ENCODE peak calls at places on chromosomes 4 and X, in four cellular contexts. One of them, this sample, is unnamed.

GRCh38 chr4:137471895-137472294 is 60.4 kb downstream of the PCDH18 start:
- DNase-seq in stimulated activated CD8-positive, alpha-beta memory T cell treated with anti-CD3 and anti-CD28 coated beads, Interleukin-4, amount 100 ng/mL, for 1 hour: no peak
- DNase-seq in G401: no peak
- DNase-seq in CD8-positive, alpha-beta memory T cell: no peak
- DNase-seq in this sample: no peak

GRCh38 chr4:186982160-186982559 is 258.5 kb upstream of the FAT1 start:
- DNase-seq in CD8-positive, alpha-beta memory T cell: no peak
- DNase-seq in stimulated activated CD8-positive, alpha-beta memory T cell treated with anti-CD3 and anti-CD28 coated beads, Interleukin-4, amount 100 ng/mL, for 1 hour: no peak
- DNase-seq in G401: no peak
- DNase-seq in this sample: no peak

GRCh38 chr4:101081695-101082369 is 265.5 kb downstream of the PPP3CA start:
- DNase-seq in CD8-positive, alpha-beta memory T cell: no peak
- DNase-seq in stimulated activated CD8-positive, alpha-beta memory T cell treated with anti-CD3 and anti-CD28 coated beads, Interleukin-4, amount 100 ng/mL, for 1 hour: no peak
- DNase-seq in G401: no peak
- DNase-seq in this sample: no peak

GRCh38 chr4:40055873-40056721 is 553 bp upstream of the N4BP2 start:
- DNase-seq in CD8-positive, alpha-beta memory T cell: peak
- DNase-seq in stimulated activated CD8-positive, alpha-beta memory T cell treated with anti-CD3 and anti-CD28 coated beads, Interleukin-4, amount 100 ng/mL, for 1 hour: peak
- DNase-seq in G401: peak
- DNase-seq in this sample: peak

GRCh38 chrX:112043997-112044396 is 38.6 kb downstream of the TRPC5 start:
- DNase-seq in G401: no peak
- DNase-seq in CD8-positive, alpha-beta memory T cell: no peak
- DNase-seq in stimulated activated CD8-positive, alpha-beta memory T cell treated with anti-CD3 and anti-CD28 coated beads, Interleukin-4, amount 100 ng/mL, for 1 hour: no peak
- DNase-seq in this sample: no peak

GRCh38 chrX:132740316-132741123 is 217.9 kb downstream of the HS6ST2 start:
- DNase-seq in stimulated activated CD8-positive, alpha-beta memory T cell treated with anti-CD3 and anti-CD28 coated beads, Interleukin-4, amount 100 ng/mL, for 1 hour: no peak
- DNase-seq in CD8-positive, alpha-beta memory T cell: no peak
- DNase-seq in G401: no peak
- DNase-seq in this sample: no peak

GRCh38 chr4:3047464-3048286 is 26.7 kb downstream of the HTT-AS start:
- DNase-seq in CD8-positive, alpha-beta memory T cell: peak
- DNase-seq in G401: peak
- DNase-seq in stimulated activated CD8-positive, alpha-beta memory T cell treated with anti-CD3 and anti-CD28 coated beads, Interleukin-4, amount 100 ng/mL, for 1 hour: no peak
- DNase-seq in this sample: peak

GRCh38 chr4:25677157-25677556 is 21.5 kb downstream of the SLC34A2 start:
- DNase-seq in CD8-positive, alpha-beta memory T cell: no peak
- DNase-seq in stimulated activated CD8-positive, alpha-beta memory T cell treated with anti-CD3 and anti-CD28 coated beads, Interleukin-4, amount 100 ng/mL, for 1 hour: no peak
- DNase-seq in G401: no peak
- DNase-seq in this sample: no peak

GRCh38 chrX:118420462-118420861 is 74.6 kb downstream of the WDR44 start:
- DNase-seq in G401: peak
- DNase-seq in CD8-positive, alpha-beta memory T cell: no peak
- DNase-seq in stimulated activated CD8-positive, alpha-beta memory T cell treated with anti-CD3 and anti-CD28 coated beads, Interleukin-4, amount 100 ng/mL, for 1 hour: no peak
- DNase-seq in this sample: peak

GRCh38 chrX:125782184-125782583 is 383.9 kb downstream of the DCAF12L2 start:
- DNase-seq in G401: no peak
- DNase-seq in stimulated activated CD8-positive, alpha-beta memory T cell treated with anti-CD3 and anti-CD28 coated beads, Interleukin-4, amount 100 ng/mL, for 1 hour: no peak
- DNase-seq in CD8-positive, alpha-beta memory T cell: no peak
- DNase-seq in this sample: no peak

GRCh38 chr4:168551945-168552695 is 55.3 kb downstream of the PALLD start:
- DNase-seq in CD8-positive, alpha-beta memory T cell: no peak
- DNase-seq in stimulated activated CD8-positive, alpha-beta memory T cell treated with anti-CD3 and anti-CD28 coated beads, Interleukin-4, amount 100 ng/mL, for 1 hour: no peak
- DNase-seq in G401: no peak
- DNase-seq in this sample: no peak

GRCh38 chr4:182246401-182247205 is 3.4 kb downstream of the TENM3 start:
- DNase-seq in stimulated activated CD8-positive, alpha-beta memory T cell treated with anti-CD3 and anti-CD28 coated beads, Interleukin-4, amount 100 ng/mL, for 1 hour: no peak
- DNase-seq in G401: no peak
- DNase-seq in CD8-positive, alpha-beta memory T cell: no peak
- DNase-seq in this sample: peak